ENCODE peak calls at places on chromosomes 11 and 22, in five cellular contexts. O is stimulated activated CD4-positive, alpha-beta T cell treated with anti-CD3 and anti-CD28 coated beads, Interleukin-1b, Interleukin-23, amount 100 ng/mL, for 1 hour; W is foreskin fibroblast; P is heart right ventricle; F is progenitor cell of endocrine pancreas. M is an unnamed sample.

GRCh38 chr11:68036717-68037239 is 2.0 kb upstream of the TCIRG1 start:
- DNase-seq in F (no peak), W (no peak), O (no peak), P (peak), M (no peak)

GRCh38 chr11:11944444-11944843 is 64.0 kb downstream of the DKK3 start:
- DNase-seq in F (no peak), O (no peak), P (no peak), W (peak), M (no peak)

GRCh38 chr11:45022294-45023064 is 71.8 kb upstream of the TP53I11 start:
- DNase-seq in F (no peak), O (no peak), W (peak), P (no peak), M (peak)

GRCh38 chr22:45511847-45512261 is 9.2 kb downstream of the FBLN1 start:
- DNase-seq in O (no peak), F (no peak), P (peak), W (peak), M (peak)

GRCh38 chr11:69642913-69643632 is 2.1 kb downstream of the CCND1 start:
- DNase-seq in O (peak), P (peak), W (peak), F (peak), M (peak)

GRCh38 chr22:40123387-40123786 is 54.3 kb upstream of the TNRC6B start:
- DNase-seq in O (no peak), F (no peak), P (peak), W (no peak), M (no peak)

GRCh38 chr11:114026355-114026754 is 33.2 kb upstream of the ZBTB16 start:
- DNase-seq in F (no peak), O (no peak), P (no peak), W (no peak), M (peak)

GRCh38 chr11:24145411-24145810 is 351.4 kb upstream of the LUZP2 start:
- DNase-seq in O (no peak), F (no peak), W (no peak), P (no peak), M (no peak)

GRCh38 chr11:11882539-11882938 is 40.8 kb downstream of the USP47 start:
- DNase-seq in W (no peak), F (no peak), P (no peak), O (no peak), M (no peak)

GRCh38 chr11:74636633-74637184 is 44.3 kb downstream of the POLD3 start:
- DNase-seq in P (no peak), O (no peak), F (no peak), W (peak), M (peak)

GRCh38 chr11:65625628-65626342 is 10.2 kb downstream of the PCNX3 start:
- DNase-seq in P (peak), F (no peak), O (no peak), W (peak), M (peak)

GRCh38 chr11:63779044-63779443 is 10.5 kb upstream of the ZFTA start:
- DNase-seq in O (no peak), P (no peak), W (no peak), F (no peak), M (no peak)

GRCh38 chr11:94563176-94563847 is 3.9 kb upstream of the PIWIL4 start:
- DNase-seq in F (no peak), W (peak), P (no peak), O (no peak), M (peak)

GRCh38 chr11:12792590-12792989 is 118.4 kb downstream of the TEAD1 start:
- DNase-seq in F (no peak), W (peak), O (no peak), P (no peak), M (peak)

GRCh38 chr11:106706355-106706754 is 311.9 kb downstream of the GUCY1A2 start:
- DNase-seq in F (no peak), P (no peak), O (no peak), W (peak), M (peak)

GRCh38 chr11:131938321-131938751 is 567.9 kb downstream of the NTM start:
- DNase-seq in F (no peak), W (no peak), O (no peak), P (no peak), M (no peak)

GRCh38 chr11:13889566-13890214 is 72.8 kb upstream of the SPON1 start:
- DNase-seq in P (no peak), F (no peak), O (no peak), W (no peak), M (no peak)

GRCh38 chr11:100716848-100717247 is 29.8 kb downstream of the ARHGAP42 start:
- DNase-seq in W (no peak), P (no peak), F (no peak), O (no peak), M (no peak)

GRCh38 chr22:49241174-49241851 is 586.4 kb downstream of the BRD1 start:
- DNase-seq in P (no peak), F (no peak), W (no peak), O (no peak), M (no peak)

GRCh38 chr11:17906436-17906835 is 106.4 kb downstream of the SERGEF start:
- DNase-seq in O (no peak), P (no peak), W (no peak), F (peak), M (no peak)

GRCh38 chr11:92793189-92793588 is 176.3 kb upstream of the MTNR1B start:
- DNase-seq in P (no peak), W (no peak), F (no peak), O (no peak), M (no peak)

GRCh38 chr11:107490836-107491235 is 33.2 kb upstream of the CWF19L2 start:
- DNase-seq in O (no peak), F (no peak), W (no peak), P (no peak), M (no peak)

GRCh38 chr11:109972181-109972715 is 120.9 kb upstream of the ZC3H12C start:
- DNase-seq in O (no peak), W (peak), P (peak), F (no peak), M (no peak)

GRCh38 chr22:38202437-38203089 is 769 bp downstream of the MAFF start:
- DNase-seq in F (peak), W (peak), O (no peak), P (peak), M (peak)

GRCh38 chr11:34809191-34810106 is 106.7 kb downstream of the APIP start:
- DNase-seq in W (peak), O (no peak), F (no peak), P (no peak), M (no peak)

GRCh38 chr22:49255741-49256318 is 571.8 kb downstream of the BRD1 start:
- DNase-seq in W (no peak), O (no peak), F (no peak), P (no peak), M (no peak)

GRCh38 chr11:21142007-21142406 is 472.6 kb downstream of the NELL1 start:
- DNase-seq in O (no peak), W (no peak), P (no peak), F (no peak), M (no peak)

GRCh38 chr11:114254571-114255146 is 41.5 kb upstream of the NNMT start:
- DNase-seq in F (no peak), O (no peak), W (no peak), P (no peak), M (no peak)

GRCh38 chr11:74926304-74927030 is 22.4 kb downstream of the XRRA1 start:
- DNase-seq in W (peak), F (no peak), O (no peak), P (no peak), M (peak)

GRCh38 chr22:34294986-34295385 is 374.7 kb upstream of the LARGE1 start:
- DNase-seq in O (no peak), P (no peak), F (no peak), W (no peak), M (no peak)

GRCh38 chr22:49101225-49101624 is 726.4 kb downstream of the BRD1 start:
- DNase-seq in W (no peak), O (no peak), P (no peak), F (no peak), M (no peak)

GRCh38 chr11:85664561-85665481 is at the start of gene CREBZF:
- DNase-seq in P (peak), F (peak), W (peak), O (peak), M (peak)

M was measured in HCEC 1CT.